ENCODE peak calls at places on chromosomes 2 and 18, in ten cellular contexts. D is WTC11; B is stimulated activated CD4-positive, alpha-beta T cell treated with anti-CD3 and anti-CD28 coated beads, Interleukin-4, amount 100 ng/mL, for 1 hour; I is central memory CD4-positive, alpha-beta T cell; H is IMR-90; O is kidney tubule cell; P is type B pancreatic cell; F is dermis microvascular lymphatic vessel endothelial cell; K is suprapubic skin; G is epithelial cell of prostate. Q is an unnamed sample.

GRCh38 chr2:121777699-121778058 is 22.2 kb downstream of the TSN start:
- DNase-seq in D (no peak), B (no peak), I (no peak), H (peak; percentile 71), O (peak; percentile 42), P (no peak), F (no peak), K (no peak), G (peak; percentile 45), Q (no peak)

GRCh38 chr2:72027426-72028161 is 120.1 kb downstream of the CYP26B1 start:
- DNase-seq in D (peak; percentile 28), B (no peak), I (no peak), H (no peak), O (peak; percentile 17), P (peak; percentile 56), F (no peak), K (peak; percentile 64), G (no peak), Q (no peak)

GRCh38 chr18:32372381-32373061 is 98.2 kb downstream of the GAREM1 start:
- DNase-seq in D (no peak), B (no peak), I (no peak), H (no peak), O (peak; percentile 85), P (no peak), F (no peak), K (no peak), G (peak; percentile 98), Q (peak; percentile 25)

GRCh38 chr18:35470440-35470839 is 27.3 kb downstream of the INO80C start:
- DNase-seq in D (no peak), B (no peak), I (no peak), H (no peak), O (no peak), P (no peak), F (no peak), K (no peak), G (no peak), Q (no peak)

GRCh38 chr2:73982140-73982617 is 2.5 kb upstream of the TET3 start:
- DNase-seq in D (no peak), B (no peak), I (no peak), H (peak; percentile 53), O (peak; percentile 76), P (no peak), F (no peak), K (no peak), G (no peak), Q (peak; percentile 42)

GRCh38 chr2:107091163-107091864 is 205.3 kb upstream of the ST6GAL2 start:
- DNase-seq in D (no peak), B (no peak), I (no peak), H (no peak), O (peak; percentile 74), P (no peak), F (no peak), K (no peak), G (no peak), Q (no peak)

GRCh38 chr18:32092422-32093105 is 890 bp downstream of the RNF138 start:
- DNase-seq in D (peak; percentile 99), B (peak; percentile 100), I (peak; percentile 98), H (peak; percentile 94), O (peak; percentile 97), P (peak; percentile 99), F (peak; percentile 90), K (peak; percentile 99), G (peak; percentile 86), Q (peak; percentile 99)

GRCh38 chr2:86185517-86186212 is 9.6 kb downstream of the IMMT start:
- DNase-seq in D (no peak), B (no peak), I (peak; percentile 61), H (no peak), O (peak; percentile 41), P (no peak), F (no peak), K (no peak), G (no peak), Q (no peak)

GRCh38 chr2:36294290-36294689 is 61.3 kb upstream of the CRIM1 start:
- DNase-seq in D (no peak), B (no peak), I (peak; percentile 1), H (no peak), O (no peak), P (no peak), F (no peak), K (no peak), G (no peak), Q (no peak)

GRCh38 chr2:12552092-12552491 is 164.6 kb upstream of the TRIB2 start:
- DNase-seq in D (no peak), B (no peak), I (no peak), H (no peak), O (no peak), P (no peak), F (no peak), K (no peak), G (no peak), Q (no peak)

GRCh38 chr2:235191933-235192332 is 240.1 kb downstream of the SH3BP4 start:
- DNase-seq in D (no peak), B (no peak), I (no peak), H (no peak), O (no peak), P (no peak), F (no peak), K (no peak), G (no peak), Q (no peak)

GRCh38 chr2:240355001-240355891 is 80.2 kb upstream of the GPC1 start:
- DNase-seq in D (peak; percentile 3), B (no peak), I (no peak), H (peak; percentile 76), O (peak; percentile 18), P (no peak), F (peak; percentile 30), K (peak; percentile 63), G (peak; percentile 12), Q (no peak)

GRCh38 chr2:6992821-6993228 is 75.6 kb downstream of the RNF144A start:
- DNase-seq in D (no peak), B (no peak), I (no peak), H (no peak), O (no peak), P (no peak), F (no peak), K (no peak), G (no peak), Q (no peak)

GRCh38 chr2:83584674-83585073 is 874.4 kb downstream of the SUCLG1 start:
- DNase-seq in D (no peak), B (no peak), I (no peak), H (no peak), O (peak; percentile 35), P (no peak), F (no peak), K (no peak), G (no peak), Q (no peak)